ENCODE peak calls at places on chromosomes 3 and 15, in seven cellular contexts. One of them, this sample, is unnamed.
A peak's percentile ranks its signal among the peaks of the same experiment; 100 is the strongest.

GRCh38 chr15:70526221-70526973 is 237.0 kb downstream of the UACA start:
- DNase-seq in neural progenitor cell: no peak
- DNase-seq in NAMALWA: no peak
- DNase-seq in ureter: peak; percentile 68
- DNase-seq in HTR-8/SVneo: peak; percentile 92
- DNase-seq in CD4-positive, CD25-positive, alpha-beta regulatory T cell: no peak
- DNase-seq in colonic mucosa: peak; percentile 48
- DNase-seq in this sample: peak; percentile 72

GRCh38 chr15:101389362-101389761 is 94.3 kb upstream of the SNRPA1 start:
- DNase-seq in HTR-8/SVneo: no peak
- DNase-seq in neural progenitor cell: no peak
- DNase-seq in NAMALWA: no peak
- DNase-seq in ureter: no peak
- DNase-seq in colonic mucosa: no peak
- DNase-seq in CD4-positive, CD25-positive, alpha-beta regulatory T cell: no peak
- DNase-seq in this sample: no peak

GRCh38 chr15:75531041-75531450 is 48.1 kb downstream of the PTPN9 start:
- DNase-seq in CD4-positive, CD25-positive, alpha-beta regulatory T cell: no peak
- DNase-seq in colonic mucosa: peak; percentile 28
- DNase-seq in NAMALWA: no peak
- DNase-seq in ureter: peak; percentile 59
- DNase-seq in HTR-8/SVneo: no peak
- DNase-seq in neural progenitor cell: no peak
- DNase-seq in this sample: no peak

GRCh38 chr3:188947983-188948657 is 223.7 kb upstream of the TPRG1 start:
- DNase-seq in CD4-positive, CD25-positive, alpha-beta regulatory T cell: no peak
- DNase-seq in colonic mucosa: peak; percentile 89
- DNase-seq in ureter: peak; percentile 96
- DNase-seq in neural progenitor cell: peak; percentile 86
- DNase-seq in HTR-8/SVneo: peak; percentile 69
- DNase-seq in NAMALWA: no peak
- DNase-seq in this sample: peak; percentile 67

GRCh38 chr3:127339943-127340861 is 52.4 kb upstream of the PRR20G start:
- DNase-seq in HTR-8/SVneo: no peak
- DNase-seq in colonic mucosa: no peak
- DNase-seq in NAMALWA: no peak
- DNase-seq in CD4-positive, CD25-positive, alpha-beta regulatory T cell: no peak
- DNase-seq in ureter: no peak
- DNase-seq in neural progenitor cell: peak; percentile 37
- DNase-seq in this sample: peak; percentile 29

GRCh38 chr3:160953681-160954080 is 151.5 kb downstream of the B3GALNT1 start:
- DNase-seq in HTR-8/SVneo: no peak
- DNase-seq in CD4-positive, CD25-positive, alpha-beta regulatory T cell: no peak
- DNase-seq in colonic mucosa: no peak
- DNase-seq in ureter: no peak
- DNase-seq in neural progenitor cell: no peak
- DNase-seq in NAMALWA: no peak
- DNase-seq in this sample: no peak

GRCh38 chr3:189142527-189142926 is 29.2 kb upstream of the TPRG1 start:
- DNase-seq in HTR-8/SVneo: no peak
- DNase-seq in ureter: no peak
- DNase-seq in neural progenitor cell: no peak
- DNase-seq in CD4-positive, CD25-positive, alpha-beta regulatory T cell: no peak
- DNase-seq in NAMALWA: no peak
- DNase-seq in colonic mucosa: no peak
- DNase-seq in this sample: no peak

GRCh38 chr3:175346573-175347356 is 487.6 kb downstream of the NAALADL2 start:
- DNase-seq in HTR-8/SVneo: peak; percentile 59
- DNase-seq in ureter: peak; percentile 77
- DNase-seq in colonic mucosa: peak; percentile 68
- DNase-seq in NAMALWA: no peak
- DNase-seq in neural progenitor cell: no peak
- DNase-seq in CD4-positive, CD25-positive, alpha-beta regulatory T cell: no peak
- DNase-seq in this sample: no peak

GRCh38 chr15:41259546-41260189 is 28.6 kb downstream of the CHP1 start:
- DNase-seq in colonic mucosa: peak; percentile 72
- DNase-seq in CD4-positive, CD25-positive, alpha-beta regulatory T cell: no peak
- DNase-seq in ureter: no peak
- DNase-seq in neural progenitor cell: no peak
- DNase-seq in HTR-8/SVneo: no peak
- DNase-seq in NAMALWA: no peak
- DNase-seq in this sample: no peak

GRCh38 chr3:48991851-48992545 is 2.0 kb downstream of the P4HTM start:
- DNase-seq in CD4-positive, CD25-positive, alpha-beta regulatory T cell: no peak
- DNase-seq in neural progenitor cell: no peak
- DNase-seq in ureter: no peak
- DNase-seq in colonic mucosa: no peak
- DNase-seq in NAMALWA: no peak
- DNase-seq in HTR-8/SVneo: no peak
- DNase-seq in this sample: no peak

GRCh38 chr15:49270541-49271421 is 100.7 kb downstream of the GALK2 start:
- DNase-seq in ureter: no peak
- DNase-seq in colonic mucosa: no peak
- DNase-seq in CD4-positive, CD25-positive, alpha-beta regulatory T cell: no peak
- DNase-seq in HTR-8/SVneo: no peak
- DNase-seq in NAMALWA: no peak
- DNase-seq in neural progenitor cell: peak; percentile 23
- DNase-seq in this sample: no peak

GRCh38 chr15:65954289-65954741 is 85.0 kb downstream of the RAB11A start:
- DNase-seq in colonic mucosa: no peak
- DNase-seq in ureter: no peak
- DNase-seq in CD4-positive, CD25-positive, alpha-beta regulatory T cell: no peak
- DNase-seq in HTR-8/SVneo: peak; percentile 28
- DNase-seq in neural progenitor cell: peak; percentile 24
- DNase-seq in NAMALWA: peak; percentile 15
- DNase-seq in this sample: no peak

GRCh38 chr3:6935964-6936363 is 75.0 kb downstream of the GRM7 start:
- DNase-seq in NAMALWA: no peak
- DNase-seq in neural progenitor cell: no peak
- DNase-seq in HTR-8/SVneo: no peak
- DNase-seq in colonic mucosa: no peak
- DNase-seq in ureter: no peak
- DNase-seq in CD4-positive, CD25-positive, alpha-beta regulatory T cell: no peak
- DNase-seq in this sample: no peak

GRCh38 chr3:128004661-128005060 is 47.6 kb upstream of the SEC61A1 start:
- DNase-seq in NAMALWA: no peak
- DNase-seq in CD4-positive, CD25-positive, alpha-beta regulatory T cell: no peak
- DNase-seq in HTR-8/SVneo: no peak
- DNase-seq in neural progenitor cell: no peak
- DNase-seq in colonic mucosa: no peak
- DNase-seq in ureter: no peak
- DNase-seq in this sample: no peak

GRCh38 chr3:100871307-100871706 is 121.9 kb downstream of the ABI3BP start:
- DNase-seq in neural progenitor cell: no peak
- DNase-seq in NAMALWA: no peak
- DNase-seq in ureter: no peak
- DNase-seq in CD4-positive, CD25-positive, alpha-beta regulatory T cell: no peak
- DNase-seq in colonic mucosa: no peak
- DNase-seq in HTR-8/SVneo: no peak
- DNase-seq in this sample: no peak

GRCh38 chr15:98071786-98072185 is 111.3 kb downstream of the ARRDC4 start:
- DNase-seq in CD4-positive, CD25-positive, alpha-beta regulatory T cell: no peak
- DNase-seq in colonic mucosa: no peak
- DNase-seq in NAMALWA: no peak
- DNase-seq in neural progenitor cell: no peak
- DNase-seq in HTR-8/SVneo: no peak
- DNase-seq in ureter: no peak
- DNase-seq in this sample: no peak

GRCh38 chr15:90306560-90306959 is 41.1 kb downstream of the NGRN start:
- DNase-seq in HTR-8/SVneo: no peak
- DNase-seq in colonic mucosa: no peak
- DNase-seq in neural progenitor cell: no peak
- DNase-seq in CD4-positive, CD25-positive, alpha-beta regulatory T cell: no peak
- DNase-seq in ureter: no peak
- DNase-seq in NAMALWA: no peak
- DNase-seq in this sample: no peak

GRCh38 chr15:58453931-58454793 is 22.4 kb downstream of the LIPC start:
- DNase-seq in NAMALWA: no peak
- DNase-seq in HTR-8/SVneo: no peak
- DNase-seq in neural progenitor cell: no peak
- DNase-seq in colonic mucosa: no peak
- DNase-seq in CD4-positive, CD25-positive, alpha-beta regulatory T cell: no peak
- DNase-seq in ureter: no peak
- DNase-seq in this sample: no peak

GRCh38 chr15:27070816-27071215 is 99.8 kb downstream of the GABRG3 start:
- DNase-seq in NAMALWA: peak; percentile 5
- DNase-seq in colonic mucosa: no peak
- DNase-seq in ureter: no peak
- DNase-seq in neural progenitor cell: no peak
- DNase-seq in HTR-8/SVneo: no peak
- DNase-seq in CD4-positive, CD25-positive, alpha-beta regulatory T cell: no peak
- DNase-seq in this sample: no peak

GRCh38 chr15:62647195-62647865 is 395.2 kb upstream of the TPM1 start:
- DNase-seq in HTR-8/SVneo: peak; percentile 80
- DNase-seq in NAMALWA: no peak
- DNase-seq in ureter: no peak
- DNase-seq in colonic mucosa: peak; percentile 74
- DNase-seq in neural progenitor cell: no peak
- DNase-seq in CD4-positive, CD25-positive, alpha-beta regulatory T cell: no peak
- DNase-seq in this sample: no peak